ENCODE peak calls at places on chromosomes 11 and 22, in seven cellular contexts. A is psoas muscle, P is heart right ventricle, K is coronary artery, X is retinal pigment epithelial cell, H is lower lobe of right lung, S is breast epithelium. Z is an unnamed sample.

GRCh38 chr11:71433648-71434450 is 14.3 kb downstream of the DHCR7 start:
- DNase-seq in A (no peak), P (no peak), K (no peak), X (no peak), H (peak; percentile 74), S (peak; percentile 85), Z (no peak)

GRCh38 chr11:128188346-128189115 is 398.8 kb downstream of the ETS1 start:
- DNase-seq in A (no peak), P (no peak), K (no peak), X (no peak), H (no peak), S (no peak), Z (no peak)

GRCh38 chr11:83172551-83172950 is 15.6 kb downstream of the PCF11 start:
- DNase-seq in A (no peak), P (no peak), K (no peak), X (no peak), H (no peak), S (no peak), Z (no peak)

GRCh38 chr22:35393116-35394010 is 6.6 kb upstream of the MCM5 start:
- DNase-seq in A (no peak), P (no peak), K (no peak), X (no peak), H (no peak), S (no peak), Z (no peak)

GRCh38 chr11:30786392-30787120 is 200.4 kb upstream of the MPPED2 start:
- DNase-seq in A (no peak), P (no peak), K (no peak), X (peak; percentile 54), H (no peak), S (no peak), Z (peak; percentile 14)

GRCh38 chr11:84522331-84522730 is 1104.8 kb downstream of the DLG2 start:
- DNase-seq in A (no peak), P (no peak), K (no peak), X (no peak), H (no peak), S (no peak), Z (no peak)

GRCh38 chr11:66841861-66842260 is 1.4 kb upstream of the RCE1 start:
- DNase-seq in A (no peak), P (no peak), K (peak; percentile 68), X (no peak), H (no peak), S (peak; percentile 15), Z (no peak)

GRCh38 chr11:85407648-85408047 is 219.5 kb downstream of the DLG2 start:
- DNase-seq in A (no peak), P (no peak), K (no peak), X (no peak), H (no peak), S (no peak), Z (no peak)

GRCh38 chr11:110335358-110335757 is 38.9 kb upstream of the RDX start:
- DNase-seq in A (no peak), P (no peak), K (no peak), X (no peak), H (no peak), S (no peak), Z (no peak)

GRCh38 chr22:49433717-49434611 is 393.7 kb downstream of the BRD1 start:
- DNase-seq in A (no peak), P (no peak), K (no peak), X (no peak), H (no peak), S (no peak), Z (no peak)

GRCh38 chr22:30752771-30753170 is 58.1 kb downstream of the OSBP2 start:
- DNase-seq in A (no peak), P (no peak), K (no peak), X (no peak), H (no peak), S (no peak), Z (no peak)

GRCh38 chr11:8326337-8326736 is 62.7 kb upstream of the LMO1 start:
- DNase-seq in A (no peak), P (no peak), K (no peak), X (no peak), H (no peak), S (no peak), Z (no peak)

GRCh38 chr11:19437760-19438159 is 197.0 kb upstream of the E2F8 start:
- DNase-seq in A (no peak), P (no peak), K (no peak), X (peak; percentile 53), H (no peak), S (no peak), Z (peak; percentile 32)

GRCh38 chr22:48758905-48759875 is 1068.5 kb downstream of the BRD1 start:
- DNase-seq in A (no peak), P (no peak), K (peak; percentile 43), X (no peak), H (peak; percentile 23), S (no peak), Z (no peak)

GRCh38 chr11:6225896-6226295 is 8.5 kb downstream of the FHIP1B start:
- DNase-seq in A (no peak), P (peak; percentile 17), K (no peak), X (no peak), H (no peak), S (no peak), Z (no peak)

GRCh38 chr11:47607380-47607779 is 13.2 kb upstream of the C1QTNF4 start:
- DNase-seq in A (peak; percentile 62), P (peak; percentile 40), K (no peak), X (no peak), H (no peak), S (no peak), Z (peak; percentile 47)

GRCh38 chr11:66343176-66343575 is 1.7 kb downstream of the BRMS1 start:
- DNase-seq in A (peak; percentile 5), P (no peak), K (no peak), X (no peak), H (peak; percentile 8), S (no peak), Z (no peak)

GRCh38 chr11:111607751-111608150 is 5.5 kb downstream of the SIK2 start:
- DNase-seq in A (no peak), P (no peak), K (no peak), X (no peak), H (no peak), S (no peak), Z (no peak)

GRCh38 chr11:9971894-9972293 is 308.0 kb downstream of the SWAP70 start:
- DNase-seq in A (no peak), P (no peak), K (no peak), X (no peak), H (no peak), S (no peak), Z (no peak)

GRCh38 chr22:41347066-41347859 is 34.5 kb upstream of the TEF start:
- DNase-seq in A (no peak), P (peak; percentile 42), K (no peak), X (no peak), H (no peak), S (no peak), Z (no peak)

GRCh38 chr11:96337541-96338530 is 5.2 kb downstream of the MAML2 start:
- DNase-seq in A (no peak), P (no peak), K (no peak), X (no peak), H (no peak), S (no peak), Z (no peak)

GRCh38 chr11:13717331-13717730 is 48.9 kb downstream of the FAR1 start:
- DNase-seq in A (no peak), P (no peak), K (no peak), X (peak; percentile 39), H (no peak), S (no peak), Z (peak; percentile 21)

GRCh38 chr11:121714356-121714755 is 261.6 kb upstream of the SORL1-AS1 start:
- DNase-seq in A (no peak), P (no peak), K (no peak), X (no peak), H (no peak), S (no peak), Z (no peak)

GRCh38 chr11:12212181-12212820 is 101.9 kb downstream of the MICAL2 start:
- DNase-seq in A (no peak), P (no peak), K (no peak), X (no peak), H (no peak), S (no peak), Z (no peak)

GRCh38 chr11:72745511-72745910 is 6.7 kb downstream of the ARAP1 start:
- DNase-seq in A (peak; percentile 34), P (no peak), K (no peak), X (no peak), H (no peak), S (no peak), Z (no peak)

GRCh38 chr11:106178361-106178760 is 100.9 kb downstream of the AASDHPPT start:
- DNase-seq in A (no peak), P (no peak), K (no peak), X (no peak), H (no peak), S (no peak), Z (no peak)

GRCh38 chr11:131195801-131196517 is 174.5 kb upstream of the NTM start:
- DNase-seq in A (peak; percentile 55), P (peak; percentile 58), K (no peak), X (peak; percentile 64), H (peak; percentile 61), S (peak; percentile 41), Z (no peak)

DNA sequence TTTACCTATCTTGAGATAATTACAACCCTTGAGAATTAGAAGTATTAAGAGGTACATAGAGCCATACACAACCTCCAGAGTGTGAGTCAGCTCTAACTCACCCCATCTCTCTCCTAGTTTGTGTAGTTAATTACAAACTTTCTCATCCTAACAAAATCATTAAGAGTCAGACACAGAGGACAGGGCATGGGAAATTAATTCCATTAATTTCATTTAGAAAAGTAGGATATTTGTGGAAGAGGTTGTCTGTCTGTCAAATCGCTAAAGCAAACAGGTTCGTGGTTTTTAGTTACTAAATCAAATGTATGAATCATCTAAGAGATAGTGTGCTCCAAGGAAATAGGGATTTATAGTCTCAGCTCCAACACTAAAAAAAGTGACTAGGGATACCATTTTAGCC is 1261.4 kb upstream of the TENM4 start:
- DNase-seq in A (no peak), P (no peak), K (no peak), X (no peak), H (no peak), S (no peak), Z (no peak)
- H3K4me3 ChIP-seq in A (no peak overlapping the region), P (no peak overlapping the region), K (no peak overlapping the region), X (no peak overlapping the region), H (no peak overlapping the region), S (no peak overlapping the region), Z (no peak overlapping the region)

GRCh38 chr22:33487041-33487716 is 429.0 kb upstream of the SYN3 start:
- DNase-seq in A (no peak), P (no peak), K (no peak), X (no peak), H (no peak), S (no peak), Z (no peak)
- TF ChIP-seq CTCF in A (no peak), P (no peak), K (no peak), X (no peak), H (no peak), S (no peak), Z (no peak)

DNA sequence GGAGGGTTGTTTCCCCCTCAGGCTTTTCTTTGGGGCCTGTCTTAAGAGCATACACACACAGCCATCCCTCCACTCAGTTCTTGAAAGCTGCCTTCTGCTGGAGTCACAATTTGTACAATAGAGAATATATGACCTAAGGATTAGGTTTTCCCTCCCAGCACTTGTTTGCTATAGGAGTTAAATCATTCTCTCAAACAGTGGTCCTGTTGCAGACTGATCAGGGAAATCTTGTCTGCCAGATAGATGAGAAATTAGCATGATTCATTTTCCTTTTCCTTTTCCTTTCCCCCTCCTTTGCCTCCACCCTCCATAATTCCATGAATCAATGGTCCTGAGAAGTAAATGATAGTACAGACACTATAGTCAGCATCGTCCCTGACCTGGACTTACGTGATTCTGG is 3.3 kb downstream of the PRSS23 start:
- DNase-seq in A (no peak), P (no peak), K (no peak), X (no peak), H (no peak), S (no peak), Z (no peak)
- H3K4me3 ChIP-seq in A (no peak overlapping the region), P (no peak overlapping the region), K (peak overlapping the region; percentile 93), X (peak overlapping the region; percentile 19), H (peak overlapping the region; percentile 61), S (peak overlapping the region; percentile 98), Z (no peak overlapping the region)

GRCh38 chr11:1827095-1827797 is 7.5 kb upstream of the SYT8 start:
- DNase-seq in A (peak; percentile 56), P (peak; percentile 64), K (peak; percentile 92), X (peak; percentile 94), H (peak; percentile 79), S (peak; percentile 95), Z (peak; percentile 58)
- TF ChIP-seq CTCF in A (no peak), P (no peak), K (no peak), X (peak; percentile 32), H (no peak), S (no peak), Z (no peak)